ENCODE peak calls at places on chromosomes 12 and 14, in six cellular contexts. X, G, W, D, R and J are unnamed samples. For H3K4me1, the result is how much of the 10 kb centered on the place peaks cover.

GRCh38 chr12:132399092-132400010 is 70.0 kb upstream of the GALNT9 start:
- DNase-seq in X (no peak), G (no peak), W (no peak), D (no peak), R (no peak), J (no peak)

GRCh38 chr14:64026600-64026999 is 173.8 kb downstream of the SYNE2 start:
- DNase-seq in X (no peak), G (no peak), W (no peak), D (no peak), R (no peak), J (no peak)

GRCh38 chr12:2998789-2999264 is 39.6 kb downstream of the TEAD4 start:
- DNase-seq in X (peak), G (peak), W (no peak), D (peak), R (no peak), J (peak)

GRCh38 chr12:18250313-18250916 is 10.9 kb upstream of the PIK3C2G start:
- DNase-seq in X (peak), G (no peak), W (peak), D (no peak), R (peak), J (peak)

GRCh38 chr12:95439578-95440230 is 34.2 kb upstream of the METAP2 start:
- DNase-seq in X (no peak), G (no peak), W (no peak), D (no peak), R (no peak), J (no peak)

GRCh38 chr14:79298373-79298772 is 912.9 kb downstream of the DIO2 start:
- DNase-seq in X (no peak), G (no peak), W (no peak), D (no peak), R (peak), J (no peak)

GRCh38 chr12:96421014-96421413 is 20.8 kb upstream of the CDK17 start:
- DNase-seq in X (no peak), G (no peak), W (no peak), D (no peak), R (no peak), J (no peak)

GRCh38 chr12:94640134-94640928 is 10.0 kb downstream of the TMCC3 start:
- DNase-seq in X (peak), G (no peak), W (no peak), D (no peak), R (peak), J (peak)

GRCh38 chr12:64679487-64679983 is 69.2 kb downstream of the RASSF3 start:
- DNase-seq in X (peak), G (no peak), W (no peak), D (no peak), R (no peak), J (no peak)

GRCh38 chr12:86948851-86949250 is 692.7 kb upstream of the MGAT4C start:
- DNase-seq in X (peak), G (no peak), W (no peak), D (no peak), R (no peak), J (peak)

GRCh38 chr12:68375701-68376469 is 43.7 kb upstream of the MDM1 start:
- DNase-seq in X (peak), G (no peak), W (no peak), D (no peak), R (no peak), J (no peak)

GRCh38 chr14:83520837-83521236 is 1987.2 kb upstream of the SEL1L start:
- DNase-seq in X (peak), G (no peak), W (no peak), D (no peak), R (no peak), J (no peak)
- H3K4me1 ChIP-seq in X (under half), G (under half), W (under half), D (under half), R (under half), J (under half)

DNA sequence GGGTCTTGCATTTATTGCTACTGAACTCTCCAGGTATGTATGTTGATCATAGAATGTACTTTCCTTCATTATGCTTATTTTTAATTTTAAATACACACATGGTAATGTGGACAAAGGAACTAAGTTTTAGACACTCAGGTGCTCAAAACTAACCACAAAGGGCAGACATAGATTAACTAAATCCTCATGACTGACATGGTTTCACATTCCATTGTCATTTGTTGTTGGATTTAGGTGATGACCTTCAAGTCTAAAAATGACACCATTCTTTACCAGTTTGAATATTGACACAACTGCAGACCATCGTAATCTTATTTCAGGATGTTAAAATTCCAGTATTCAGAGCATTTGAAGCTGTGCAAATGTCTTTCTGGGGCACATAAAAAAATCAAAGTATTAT is 128.4 kb downstream of the BBS10 start:
- DNase-seq in X (no peak), G (no peak), W (no peak), D (no peak), R (no peak), J (no peak)
- H3K14ac ChIP-seq in X (no peak), G (no peak), W (no peak), D (no peak), R (no peak), J (no peak)

DNA sequence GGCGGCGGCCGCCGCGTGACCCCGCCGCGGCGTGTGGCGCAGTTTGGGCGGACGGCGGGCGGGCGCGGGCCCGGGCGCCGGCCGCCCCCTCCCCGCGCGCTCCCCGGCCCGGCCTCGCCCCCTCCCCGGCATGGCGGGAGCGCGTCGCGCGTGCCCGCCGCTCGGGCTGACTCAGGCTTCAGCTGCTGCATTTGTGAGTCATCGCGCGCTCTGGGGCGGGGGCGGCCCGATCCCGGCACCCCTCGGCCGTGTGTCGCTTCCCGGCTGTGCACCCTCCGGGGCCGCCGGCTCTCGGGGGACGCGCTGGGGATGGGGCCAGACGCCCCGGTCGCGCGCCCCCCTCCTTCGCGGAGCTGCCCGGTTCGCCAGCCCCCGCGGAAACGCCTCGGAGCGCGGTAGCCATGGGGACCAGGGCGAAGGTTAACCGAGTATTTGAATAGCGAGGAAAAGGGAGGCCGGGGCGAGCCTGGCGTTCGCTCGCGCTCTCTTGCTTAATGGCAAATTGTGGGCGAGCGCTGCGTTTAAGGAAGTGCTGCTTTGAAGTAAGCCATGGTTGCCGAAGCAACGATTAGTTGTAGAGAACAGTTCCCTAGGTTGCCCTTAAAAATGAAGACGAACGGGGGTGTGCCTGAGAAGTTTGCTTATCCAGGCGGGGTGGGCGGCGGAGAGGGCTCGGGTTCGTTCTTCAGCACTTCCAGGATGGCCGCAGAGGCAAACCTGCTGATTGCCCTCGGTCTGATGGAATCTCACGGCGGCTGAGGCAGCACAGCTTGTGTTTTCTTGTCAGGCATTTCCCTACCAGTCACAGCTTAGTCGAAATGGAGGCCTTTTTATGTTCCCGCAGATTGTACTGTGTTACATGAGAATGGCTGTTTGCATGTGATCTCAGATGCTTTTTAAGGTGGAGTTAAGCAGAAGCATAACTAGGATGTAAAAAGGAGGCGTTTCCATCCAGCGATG is 887 bp downstream of the EIF5 start:
- DNase-seq in X (peak), G (no peak), W (peak), D (no peak), R (peak), J (peak)
- H3K4ac ChIP-seq in X (peak), G (no peak), W (peak), D (no peak), R (peak), J (peak)

GRCh38 chr12:104212516-104212915 is 3.1 kb upstream of the TXNRD1 start:
- DNase-seq in X (peak), G (no peak), W (no peak), D (no peak), R (no peak), J (no peak)

GRCh38 chr12:104216461-104217058 is 981 bp downstream of the TXNRD1 start:
- DNase-seq in X (no peak), G (no peak), W (no peak), D (no peak), R (no peak), J (no peak)

GRCh38 chr12:104218935-104219334 is 3.4 kb downstream of the TXNRD1 start:
- DNase-seq in X (peak), G (no peak), W (no peak), D (no peak), R (peak), J (peak)

GRCh38 chr12:104213952-104214351 is 1.6 kb upstream of the TXNRD1 start:
- DNase-seq in X (peak), G (no peak), W (no peak), D (peak), R (no peak), J (peak)

DNA sequence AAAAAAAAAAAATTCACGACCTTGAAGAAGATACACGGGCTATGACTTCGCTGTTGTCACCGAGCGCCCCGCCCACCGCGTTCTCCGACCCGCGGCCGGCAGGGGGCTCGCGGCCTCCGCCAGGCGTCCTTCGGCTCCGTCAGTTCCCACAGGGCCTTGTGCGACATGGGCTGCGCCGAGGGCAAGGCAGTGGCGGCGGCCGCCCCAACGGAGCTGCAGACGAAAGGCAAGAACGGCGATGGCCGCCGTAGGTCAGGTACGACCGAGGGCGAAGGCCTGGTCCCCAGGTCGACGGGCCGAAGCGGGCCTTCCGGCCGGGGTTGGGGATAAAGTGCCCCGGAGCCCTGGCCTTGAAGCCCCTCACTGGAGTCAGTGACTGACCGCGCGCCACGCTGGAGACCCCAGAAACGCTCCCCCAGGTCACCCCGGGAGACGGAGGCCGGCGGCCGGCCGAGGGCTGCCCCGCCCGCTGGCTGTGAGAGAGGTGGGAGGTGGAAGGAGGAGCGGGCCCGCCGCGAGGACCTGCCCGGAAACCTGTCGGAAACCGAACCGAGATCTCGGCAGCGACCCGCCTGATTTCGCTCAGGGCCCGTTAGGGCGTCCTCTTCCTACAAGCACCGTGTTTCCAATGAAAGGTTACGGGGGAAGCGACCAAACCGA is at the start of gene TXNRD1:
- DNase-seq in X (peak), G (peak), W (peak), D (peak), R (peak), J (peak)
- H3K4me1 ChIP-seq in X (under half), G (under half), W (under half), D (under half), R (under half), J (under half)

GRCh38 chr12:112602150-112602549 is 183.4 kb downstream of the PTPN11 start:
- DNase-seq in X (no peak), G (peak), W (peak), D (peak), R (no peak), J (no peak)
- H3K14ac ChIP-seq in X (no peak), G (no peak), W (no peak), D (no peak), R (no peak), J (no peak)

GRCh38 chr12:6141048-6141447 is 16.6 kb upstream of the VWF start:
- DNase-seq in X (peak), G (no peak), W (no peak), D (no peak), R (peak), J (peak)
- H3K4ac ChIP-seq in X (peak), G (no peak), W (no peak), D (no peak), R (no peak), J (no peak)

GRCh38 chr14:93073833-93074769 is 41.6 kb downstream of the ITPK1 start:
- DNase-seq in X (peak), G (no peak), W (no peak), D (no peak), R (peak), J (peak)
- H3K4me1 ChIP-seq in X (under half), G (under half), W (under half), D (under half), R (under half), J (under half)

DNA sequence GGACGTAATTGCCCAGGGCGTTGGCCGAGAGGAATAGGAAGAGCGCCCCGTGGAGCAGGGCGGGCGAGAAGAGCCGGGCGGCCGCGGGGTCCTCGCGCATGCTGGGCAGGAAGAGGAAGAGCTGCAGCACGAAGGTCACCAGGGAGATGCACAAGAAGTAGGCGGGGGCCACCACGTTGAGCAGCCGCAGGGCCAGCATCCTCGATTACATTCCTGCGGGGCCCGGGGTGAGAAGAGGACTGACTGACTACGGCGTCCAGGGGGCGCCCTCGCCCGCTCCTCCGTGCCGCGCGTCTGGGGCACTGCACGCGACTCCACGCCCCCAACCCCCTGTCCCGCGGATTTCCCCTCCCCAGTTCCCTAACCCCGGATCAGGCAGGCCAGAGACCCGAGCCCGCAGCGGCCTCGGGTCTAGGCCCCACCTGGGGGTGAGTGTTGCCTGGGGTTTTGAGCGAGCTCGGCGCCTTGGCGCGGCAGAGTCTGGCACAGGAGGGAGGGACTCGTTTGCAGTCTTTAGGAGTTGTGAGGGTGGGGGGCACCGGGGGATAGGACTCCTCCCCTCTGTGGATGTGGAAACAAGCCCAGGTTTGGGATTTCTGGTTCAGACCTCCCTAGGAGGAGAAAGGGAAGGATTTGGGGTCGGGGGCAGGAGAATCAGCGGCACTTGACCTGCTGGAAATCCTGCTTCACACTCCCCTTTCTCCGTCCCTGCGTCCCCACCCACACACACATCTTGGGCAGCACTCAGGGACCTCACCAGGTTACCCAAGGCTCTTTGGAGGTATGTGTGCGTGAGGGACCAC is 1.9 kb downstream of the ZDHHC22 start:
- DNase-seq in X (no peak), G (peak), W (peak), D (peak), R (peak), J (peak)
- H3K14ac ChIP-seq in X (no peak), G (no peak), W (no peak), D (no peak), R (no peak), J (no peak)

GRCh38 chr14:35342160-35343010 is 50.2 kb downstream of the PSMA6 start:
- DNase-seq in X (peak), G (no peak), W (no peak), D (no peak), R (peak), J (no peak)

GRCh38 chr14:35338731-35339405 is 46.7 kb downstream of the PSMA6 start:
- DNase-seq in X (no peak), G (no peak), W (no peak), D (no peak), R (no peak), J (no peak)

GRCh38 chr14:35339761-35340406 is 47.7 kb downstream of the PSMA6 start:
- DNase-seq in X (no peak), G (no peak), W (no peak), D (no peak), R (no peak), J (no peak)

GRCh38 chr14:35341454-35342159 is 49.4 kb downstream of the PSMA6 start:
- DNase-seq in X (peak), G (peak), W (no peak), D (no peak), R (peak), J (peak)

GRCh38 chr14:35340616-35341453 is 48.7 kb downstream of the PSMA6 start:
- DNase-seq in X (no peak), G (no peak), W (no peak), D (no peak), R (no peak), J (no peak)
- H3K4ac ChIP-seq in X (peak), G (no peak), W (no peak), D (no peak), R (no peak), J (peak)

GRCh38 chr12:75717902-75718301 is 206.5 kb upstream of the KRR1 start:
- DNase-seq in X (no peak), G (no peak), W (no peak), D (no peak), R (no peak), J (no peak)
- H3K4me1 ChIP-seq in X (under half), G (under half), W (under half), D (under half), R (under half), J (under half)